ENCODE peak calls at places on chromosomes 5 and 9, in six cellular contexts. A is breast epithelium, R is HepG2, P is H1, K is suprapubic skin, D is HCT116. Q is an unnamed sample.

GRCh38 chr5:137622850-137623249 is 113.0 kb downstream of the KLHL3 start:
- DNase-seq in K (peak; percentile 79), R (peak; percentile 64), D (no peak), P (no peak), A (peak; percentile 94), Q (no peak)

GRCh38 chr5:128257096-128257495 is 173.5 kb downstream of the SLC12A2 start:
- DNase-seq in K (no peak), P (no peak), D (no peak), R (no peak), A (no peak), Q (no peak)

GRCh38 chr5:127506616-127507015 is 10.8 kb upstream of the PRRC1 start:
- DNase-seq in R (no peak), D (no peak), K (no peak), P (no peak), A (no peak), Q (no peak)

GRCh38 chr5:18321516-18321915 is 687.3 kb downstream of the TAF11L14 start:
- DNase-seq in P (no peak), D (no peak), A (no peak), R (no peak), K (no peak), Q (no peak)

GRCh38 chr5:1246711-1247431 is 21.7 kb downstream of the SLC6A18 start:
- DNase-seq in R (peak; percentile 45), A (no peak), D (no peak), P (peak; percentile 33), K (no peak), Q (no peak)

GRCh38 chr5:140631831-140632365 is 1.1 kb downstream of the CD14 start:
- DNase-seq in A (no peak), R (no peak), P (no peak), D (no peak), K (no peak), Q (no peak)

GRCh38 chr9:115234094-115234493 is 116.1 kb upstream of the TNC start:
- DNase-seq in P (no peak), R (no peak), A (peak; percentile 55), D (peak; percentile 26), K (no peak), Q (no peak)

GRCh38 chr9:95508242-95508967 is 8.4 kb downstream of the PTCH1 start:
- DNase-seq in A (no peak), K (no peak), D (no peak), R (no peak), P (no peak), Q (no peak)

GRCh38 chr5:150525163-150525562 is 17.2 kb downstream of the NDST1 start:
- DNase-seq in K (no peak), A (no peak), R (no peak), D (no peak), P (no peak), Q (no peak)

GRCh38 chr9:119963258-119963797 is 594.1 kb upstream of the BRINP1 start:
- DNase-seq in A (peak; percentile 19), K (no peak), P (peak; percentile 27), D (peak; percentile 10), R (no peak), Q (no peak)

GRCh38 chr9:107242073-107243063 is 40.7 kb upstream of the RAD23B start:
- DNase-seq in D (no peak), K (no peak), P (no peak), A (no peak), R (no peak), Q (no peak)

GRCh38 chr9:99025616-99026270 is 79.2 kb upstream of the TGFBR1 start:
- DNase-seq in K (no peak), P (no peak), R (no peak), A (no peak), D (no peak), Q (no peak)

GRCh38 chr9:137405677-137406081 is 17.3 kb downstream of the EXD3 start:
- DNase-seq in A (no peak), K (no peak), D (no peak), R (no peak), P (no peak), Q (no peak)

GRCh38 chr5:38509185-38509584 is 47.3 kb downstream of the LIFR start:
- DNase-seq in D (no peak), P (no peak), A (no peak), R (no peak), K (no peak), Q (no peak)

GRCh38 chr9:112037281-112038016 is 137.6 kb downstream of the SUSD1 start:
- DNase-seq in D (no peak), P (no peak), R (no peak), A (no peak), K (no peak), Q (no peak)

GRCh38 chr9:34405719-34406118 is 29.0 kb upstream of the MYORG start:
- DNase-seq in K (no peak), A (no peak), D (no peak), R (no peak), P (no peak), Q (no peak)

GRCh38 chr5:171418316-171418981 is 998 bp upstream of the FGF18 start:
- DNase-seq in D (peak; percentile 61), A (peak; percentile 59), R (peak; percentile 61), K (peak; percentile 83), P (peak; percentile 69), Q (peak; percentile 95)

GRCh38 chr9:136947955-136948510 is 3.0 kb downstream of the C8G start:
- DNase-seq in R (peak; percentile 64), D (peak; percentile 35), A (no peak), P (no peak), K (no peak), Q (no peak)

GRCh38 chr5:58156977-58157701 is 302.7 kb downstream of the PLK2 start:
- DNase-seq in D (no peak), P (no peak), A (no peak), K (no peak), R (no peak), Q (no peak)

GRCh38 chr5:142727736-142728047 is 41.8 kb upstream of the FGF1 start:
- DNase-seq in D (no peak), P (no peak), K (no peak), A (no peak), R (no peak), Q (no peak)

GRCh38 chr5:150053695-150054392 is 32.5 kb downstream of the CSF1R start:
- DNase-seq in A (no peak), D (no peak), K (no peak), P (no peak), R (no peak), Q (no peak)

GRCh38 chr5:13278148-13278547 is 666.3 kb downstream of the DNAH5 start:
- DNase-seq in D (no peak), P (no peak), A (no peak), K (no peak), R (no peak), Q (no peak)

GRCh38 chr5:111722016-111722591 is 34.9 kb downstream of the NREP start:
- DNase-seq in R (no peak), A (no peak), D (no peak), K (no peak), P (no peak), Q (no peak)

GRCh38 chr5:55421074-55421529 is 113.3 kb downstream of the MTREX start:
- DNase-seq in K (no peak), P (no peak), A (no peak), D (no peak), R (no peak), Q (no peak)

GRCh38 chr9:129894106-129894823 is 59.0 kb downstream of the USP20 start:
- DNase-seq in R (no peak), P (no peak), D (no peak), K (no peak), A (no peak), Q (no peak)
- TF ChIP-seq POLR2A in R (no peak), P (no peak), D (no peak), K (no peak), A (no peak), Q (no peak)

DNA sequence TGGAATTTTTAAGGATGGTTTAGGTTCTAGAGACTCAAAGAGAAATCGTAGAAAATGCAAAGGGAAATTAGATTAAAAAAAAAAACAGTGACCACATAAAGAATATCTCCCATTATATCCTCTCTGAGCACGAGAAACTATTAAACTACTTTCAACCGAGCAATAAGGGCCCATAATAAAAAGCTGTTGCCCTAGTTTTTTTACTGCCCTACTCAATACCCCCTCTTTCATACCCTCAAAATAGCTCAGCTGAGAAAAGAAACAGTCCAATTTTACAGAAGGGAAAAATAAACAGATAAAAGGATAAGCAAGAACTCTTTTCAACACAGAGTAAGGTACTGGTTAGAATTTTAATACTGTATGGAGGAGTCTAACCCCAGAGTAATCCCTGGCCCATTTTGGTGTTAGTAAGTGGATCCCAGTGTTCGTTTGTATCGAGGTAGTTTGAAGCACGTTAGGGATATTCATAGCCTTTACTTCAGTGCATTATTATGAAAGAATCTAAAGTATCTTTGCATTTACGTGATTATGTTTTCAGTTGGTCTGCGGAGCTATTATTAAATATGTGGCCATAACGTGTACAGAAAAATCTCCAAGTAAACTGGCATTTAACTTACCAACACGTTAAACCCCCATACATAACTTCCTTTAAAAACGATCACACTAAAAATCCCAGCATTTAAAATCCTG is 980 bp upstream of the RHOBTB3 start:
- DNase-seq in K (no peak), A (no peak), R (no peak), P (no peak), D (no peak), Q (no peak)
- TF ChIP-seq POLR2AphosphoS5 in K (no peak), A (no peak), R (no peak), P (no peak), D (no peak), Q (no peak)

DNA sequence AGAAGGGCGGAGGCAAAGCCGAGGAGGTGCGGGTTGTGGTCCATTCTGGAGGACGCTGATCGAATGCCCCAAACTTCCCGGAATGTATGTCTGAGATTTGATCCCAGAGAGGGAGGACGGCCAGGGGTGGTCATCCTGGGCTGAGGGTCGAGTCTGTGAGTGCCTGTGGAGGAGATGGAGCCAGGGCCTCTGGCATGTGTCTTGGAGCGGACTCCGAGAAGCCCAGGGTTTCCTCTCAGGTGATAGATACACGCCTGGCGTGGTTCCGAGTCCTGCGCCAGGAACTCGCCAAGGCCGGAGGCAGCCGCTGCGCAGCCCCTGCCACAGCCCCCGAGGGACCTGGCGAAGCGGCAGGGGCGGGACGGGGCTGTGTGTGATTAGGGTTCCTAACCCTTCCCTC is 363 bp downstream of the ZNF454 start:
- DNase-seq in K (no peak), P (no peak), D (no peak), R (no peak), A (no peak), Q (no peak)
- H3K4me3 ChIP-seq in K (peak overlapping the region; percentile 62), P (peak overlapping the region; percentile 43), D (no peak overlapping the region), R (no peak overlapping the region), A (peak overlapping the region; percentile 69), Q (peak overlapping the region; percentile 83)

DNA sequence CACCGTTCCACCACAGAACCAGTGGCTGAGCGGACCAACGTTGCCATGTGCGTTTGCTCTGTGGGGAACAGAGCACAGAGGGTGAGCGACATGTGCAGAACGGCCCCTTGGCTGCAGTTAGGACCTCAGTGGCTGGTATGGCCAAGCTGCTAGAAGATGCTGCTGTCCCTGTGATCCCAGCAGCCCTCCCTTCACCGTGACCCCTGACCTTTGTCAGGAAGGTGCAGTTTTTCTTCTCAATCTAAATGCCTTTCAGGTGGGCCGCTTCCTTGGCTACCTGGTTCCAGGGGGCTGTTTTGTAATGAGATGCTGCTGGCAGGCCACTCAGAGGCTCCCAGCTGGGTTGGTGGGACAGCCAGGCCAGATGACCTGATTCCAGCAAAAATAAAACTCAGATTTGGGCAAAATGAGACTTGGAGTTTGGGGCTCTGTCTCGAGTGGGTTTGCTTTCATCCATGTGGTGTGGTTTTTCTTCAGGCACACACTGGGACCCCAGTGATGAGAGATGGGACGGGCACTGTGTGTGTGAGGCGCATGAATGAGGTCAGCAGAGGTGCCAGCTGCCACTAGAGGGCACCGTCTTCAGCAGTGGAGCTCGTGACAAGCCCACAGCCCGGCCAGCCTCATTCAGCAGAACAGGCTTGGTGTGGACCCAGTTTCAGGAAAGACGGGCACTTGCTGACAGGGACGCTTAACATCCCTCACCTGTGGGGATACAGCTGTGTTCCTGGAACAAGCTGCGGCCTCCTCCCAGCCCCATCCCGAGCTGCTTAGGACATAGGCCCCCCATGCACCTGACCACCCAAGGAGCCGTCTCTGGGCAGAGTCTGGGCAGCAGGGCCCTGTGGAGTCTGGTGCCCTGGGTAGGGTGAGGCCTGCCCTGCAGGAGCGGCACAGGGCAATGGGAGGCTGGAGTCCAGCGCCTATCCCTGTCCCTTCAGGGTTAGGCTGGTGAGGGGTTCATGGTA is 4.1 kb downstream of the MRPS2 start:
- DNase-seq in D (peak; percentile 31), R (peak; percentile 55), P (no peak), A (no peak), K (peak; percentile 64), Q (no peak)
- TF ChIP-seq POLR2A in D (no peak), R (no peak), P (no peak), A (no peak), K (no peak), Q (no peak)